ENCODE peak calls at places on chromosomes 13 and 19, in five cellular contexts. C is NCI-H1694 treated with DMSO at 0.1 percent for 48 hours; O is esophagus squamous epithelium; Q is stimulated activated CD8-positive, alpha-beta memory T cell treated with anti-CD3 and anti-CD28 coated beads, Interleukin-12 subunit alpha, Interleukin-12 subunit beta, amount 100 ng/mL, for 1 hour; G is fibroblast of the conjunctiva. F is an unnamed sample.
A peak's percentile ranks its signal among the peaks of the same experiment; 100 is the strongest.

GRCh38 chr19:2326699-2327360 is 1.6 kb downstream of the LSM7 start:
- DNase-seq in C (no peak), O (no peak), Q (no peak), G (no peak), F (no peak)

GRCh38 chr19:10961763-10962536 is 1.1 kb downstream of the SMARCA4 start:
- DNase-seq in C (no peak), O (no peak), Q (no peak), G (no peak), F (no peak)

GRCh38 chr13:21542563-21542962 is 61.4 kb downstream of the MICU2 start:
- DNase-seq in C (no peak), O (no peak), Q (no peak), G (no peak), F (no peak)

GRCh38 chr19:40517248-40517647 is 50.4 kb downstream of the SPTBN4 start:
- DNase-seq in C (no peak), O (no peak), Q (no peak), G (no peak), F (no peak)

GRCh38 chr13:66224644-66225043 is 1005.5 kb downstream of the PCDH9 start:
- DNase-seq in C (no peak), O (no peak), Q (no peak), G (no peak), F (no peak)

GRCh38 chr19:41879670-41880328 is 2.7 kb downstream of the CD79A start:
- DNase-seq in C (no peak), O (no peak), Q (no peak), G (no peak), F (no peak)

GRCh38 chr13:99150575-99151370 is 49.9 kb upstream of the UBAC2 start:
- DNase-seq in C (no peak), O (no peak), Q (no peak), G (peak; percentile 17), F (no peak)

GRCh38 chr19:45349126-45349415 is 8.5 kb downstream of the KLC3 start:
- DNase-seq in C (no peak), O (no peak), Q (no peak), G (no peak), F (no peak)

GRCh38 chr13:48304132-48304876 is 753 bp downstream of the RB1 start:
- DNase-seq in C (peak; percentile 2), O (no peak), Q (no peak), G (no peak), F (no peak)

GRCh38 chr13:110306340-110306959 is 507 bp downstream of the COL4A1 start:
- DNase-seq in C (no peak), O (no peak), Q (no peak), G (no peak), F (no peak)

GRCh38 chr19:47523473-47523872 is 8.6 kb upstream of the NAPA start:
- DNase-seq in C (peak; percentile 32), O (no peak), Q (no peak), G (no peak), F (no peak)

GRCh38 chr13:97798171-97798821 is 155.2 kb upstream of the IPO5 start:
- DNase-seq in C (no peak), O (no peak), Q (no peak), G (peak; percentile 64), F (no peak)

GRCh38 chr13:76703621-76704020 is 182.6 kb downstream of the KCTD12 start:
- DNase-seq in C (no peak), O (no peak), Q (no peak), G (no peak), F (no peak)

GRCh38 chr13:27476943-27477681 is 26.7 kb upstream of the MTIF3 start:
- DNase-seq in C (no peak), O (no peak), Q (no peak), G (peak; percentile 16), F (no peak)